ENCODE peak calls at places on chromosomes 5 and 9, in five cellular contexts. C is ureter; N is stimulated activated CD4-positive, alpha-beta T cell treated with anti-CD3 and anti-CD28 coated beads, Interleukin-2, amount 100 ng/mL, for 24 hours; L is thyroid gland; Z is foreskin fibroblast. T is an unnamed sample.

GRCh38 chr9:98091735-98092632 is 27.0 kb downstream of the TRIM14 start:
- DNase-seq in L (no peak), C (no peak), Z (no peak), N (no peak), T (no peak)

GRCh38 chr5:80072103-80073073 is 37.2 kb downstream of the THBS4 start:
- DNase-seq in L (no peak), C (no peak), Z (peak), N (no peak), T (no peak)

GRCh38 chr9:85971731-85972130 is 30.8 kb downstream of the NAA35 start:
- DNase-seq in L (no peak), C (no peak), N (no peak), Z (peak), T (no peak)

GRCh38 chr5:128036961-128037360 is 46.6 kb upstream of the SLC12A2 start:
- DNase-seq in L (no peak), C (no peak), Z (no peak), N (no peak), T (no peak)

GRCh38 chr9:82670000-82670399 is 392.9 kb downstream of the RASEF start:
- DNase-seq in C (no peak), L (no peak), Z (no peak), N (no peak), T (no peak)

GRCh38 chr9:91946825-91947224 is 3.2 kb downstream of the ROR2 start:
- DNase-seq in Z (no peak), C (no peak), L (no peak), N (no peak), T (no peak)

GRCh38 chr5:39598641-39599248 is 174.0 kb upstream of the DAB2 start:
- DNase-seq in N (no peak), C (no peak), L (no peak), Z (no peak), T (no peak)

GRCh38 chr5:59193616-59194319 is 610.9 kb downstream of the RAB3C start:
- DNase-seq in N (no peak), L (no peak), C (peak), Z (peak), T (no peak)

GRCh38 chr5:172173771-172174170 is 14.3 kb downstream of the STK10 start:
- DNase-seq in L (no peak), Z (no peak), N (peak), C (no peak), T (no peak)